ENCODE peak calls at places on chromosomes 3 and 15, in five cellular contexts. E is left lung, J is osteoblast, P is breast epithelium, D is lung. Q is an unnamed sample.

GRCh38 chr15:67805008-67805681 is 20.2 kb upstream of the SKOR1 start:
- DNase-seq in E (no peak), J (no peak), P (no peak), D (no peak), Q (no peak)

GRCh38 chr3:179969525-179969924 is 67.2 kb downstream of the PEX5L start:
- DNase-seq in E (no peak), J (no peak), P (no peak), D (no peak), Q (no peak)

GRCh38 chr15:69450968-69451695 is 1.5 kb upstream of the RPLP1 start:
- DNase-seq in E (no peak), J (peak; percentile 56), P (no peak), D (no peak), Q (no peak)

GRCh38 chr15:101308604-101309435 is 13.8 kb upstream of the SNRPA1 start:
- DNase-seq in E (no peak), J (peak; percentile 77), P (no peak), D (no peak), Q (no peak)

GRCh38 chr15:54803139-54803808 is 393.5 kb downstream of the RSL24D1 start:
- DNase-seq in E (no peak), J (no peak), P (no peak), D (no peak), Q (no peak)

GRCh38 chr3:42377681-42378080 is 32.7 kb downstream of the LYZL4 start:
- DNase-seq in E (no peak), J (no peak), P (no peak), D (no peak), Q (no peak)

GRCh38 chr3:14057701-14058100 is 67.0 kb downstream of the CHCHD4 start:
- DNase-seq in E (no peak), J (no peak), P (no peak), D (no peak), Q (no peak)

GRCh38 chr3:107630779-107631178 is 108.0 kb downstream of the BBX start:
- DNase-seq in E (no peak), J (no peak), P (no peak), D (no peak), Q (no peak)

DNA sequence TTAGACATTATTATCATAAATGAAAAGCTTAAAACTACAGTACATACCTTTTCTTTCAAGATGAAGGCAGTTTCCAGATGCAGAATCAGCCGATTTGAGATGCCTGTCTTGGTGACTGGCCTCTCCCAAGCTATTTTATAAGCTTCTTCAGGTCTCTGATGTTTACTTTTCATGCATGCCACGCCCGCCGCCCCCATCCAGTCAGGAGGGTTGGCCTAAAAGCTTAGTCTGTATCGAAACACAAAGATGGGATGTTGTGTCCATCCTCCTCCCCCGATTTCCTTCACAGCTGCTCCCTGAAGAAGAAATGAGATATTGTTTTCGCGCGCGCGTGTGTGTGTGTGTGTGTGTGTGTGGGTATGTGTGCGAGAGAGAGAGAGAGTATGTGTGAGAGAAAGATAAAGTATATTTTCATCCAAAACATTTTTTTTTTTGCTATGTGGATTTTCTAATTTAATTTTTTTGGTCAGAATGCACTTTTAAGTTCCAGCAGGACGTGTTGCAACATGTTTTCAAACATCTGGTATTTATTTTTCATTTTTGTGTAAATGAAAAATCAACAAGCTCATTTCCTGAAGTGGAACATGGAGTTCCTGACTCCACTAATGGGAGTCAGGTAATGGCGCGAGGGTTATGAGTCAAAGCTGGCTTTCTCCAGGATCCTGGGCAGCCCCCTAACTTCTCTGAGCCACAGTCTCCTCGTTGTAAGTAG is at the start of gene APOD:
- DNase-seq in E (peak; percentile 48), J (no peak), P (no peak), D (peak; percentile 33), Q (no peak)
- H3K4me3 ChIP-seq in E (no peak within 1 kb of the TSS), J (peak within 1 kb of the TSS; percentile 12), P (peak within 1 kb of the TSS; percentile 66), D (no peak within 1 kb of the TSS), Q (no peak within 1 kb of the TSS)

DNA sequence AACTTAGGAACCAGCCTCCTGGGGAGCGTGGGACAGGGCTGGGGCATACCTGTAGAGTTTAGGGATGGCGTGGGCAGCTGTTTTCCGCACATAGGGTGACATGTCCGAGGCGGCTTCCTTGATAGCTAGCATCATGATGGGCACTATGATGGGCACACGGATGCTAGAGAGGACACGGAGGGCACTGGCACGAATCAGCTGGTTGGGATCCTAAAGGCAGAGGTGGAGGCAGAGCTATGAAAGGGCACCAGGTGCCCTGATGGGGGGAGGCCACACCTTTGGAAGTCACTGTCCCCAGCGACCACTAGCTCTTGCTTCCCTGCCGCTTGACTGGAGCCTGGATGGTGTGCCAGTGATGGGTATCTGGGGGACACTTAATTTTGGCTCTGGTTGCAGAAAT is 28.3 kb downstream of the AP3B2 start:
- DNase-seq in E (no peak), J (peak; percentile 31), P (no peak), D (no peak), Q (no peak)
- TF ChIP-seq CTCF in E (no peak), J (no peak), P (no peak), D (no peak), Q (no peak)

DNA sequence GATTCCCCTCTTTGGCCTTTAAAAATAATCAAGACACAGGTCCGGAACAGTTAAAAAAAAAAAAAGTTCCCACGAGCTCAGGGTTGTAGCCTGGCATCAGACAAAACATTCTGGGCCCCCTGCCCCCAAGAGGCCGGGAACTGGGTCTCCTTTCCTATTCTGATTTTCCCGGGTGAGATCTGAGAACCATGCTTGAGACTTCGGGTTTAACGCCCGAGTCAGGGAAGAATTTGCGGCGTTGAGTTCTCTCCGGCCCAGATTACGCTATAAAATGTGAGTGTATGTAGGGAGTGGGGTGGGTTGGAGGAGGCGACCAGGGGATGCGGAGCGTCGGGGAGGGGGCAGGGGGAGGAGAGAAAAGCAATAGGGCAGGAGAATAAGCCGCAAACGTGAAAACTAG is 2.6 kb downstream of the ZIC1 start:
- DNase-seq in E (no peak), J (peak; percentile 56), P (no peak), D (no peak), Q (no peak)
- H3K4me1 ChIP-seq in E (peaks cover 26% of the 10 kb centered on the region), J (no peaks in the 10 kb centered on the region), P (peaks cover 9% of the 10 kb centered on the region), D (no peaks in the 10 kb centered on the region), Q (no peaks in the 10 kb centered on the region)

DNA sequence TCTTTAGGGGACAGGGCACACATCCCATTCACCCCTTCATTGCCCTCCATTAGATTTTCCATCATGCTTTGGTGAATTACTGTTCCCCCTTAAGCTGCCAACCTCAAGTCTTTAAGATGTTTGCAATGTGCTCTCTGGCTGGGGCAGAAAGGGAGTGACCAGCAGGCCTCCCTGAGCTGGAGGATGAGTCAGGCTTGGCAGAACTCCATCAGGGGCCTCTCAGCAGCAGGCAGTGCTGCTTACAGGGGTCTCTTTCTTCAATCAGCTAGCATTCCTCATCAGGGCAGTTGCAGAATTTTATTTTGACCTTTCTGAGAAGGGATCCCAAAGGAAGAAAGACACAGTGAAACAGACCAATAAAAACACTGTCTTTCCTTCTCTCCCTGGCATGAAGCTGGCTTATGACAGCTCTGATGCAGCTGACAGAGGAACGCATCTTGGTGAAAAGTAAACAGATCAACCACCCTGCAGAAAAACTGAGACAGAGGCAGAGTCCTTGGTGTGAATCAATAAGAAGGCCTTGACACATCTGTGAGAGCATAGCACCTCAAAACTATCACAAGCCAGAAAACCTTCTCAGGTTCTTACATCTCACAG is 88.7 kb upstream of the MRPL3 start:
- DNase-seq in E (no peak), J (peak; percentile 11), P (no peak), D (no peak), Q (peak; percentile 68)
- H3K4me3 ChIP-seq in E (no peak overlapping the region), J (no peak overlapping the region), P (no peak overlapping the region), D (no peak overlapping the region), Q (no peak overlapping the region)

DNA sequence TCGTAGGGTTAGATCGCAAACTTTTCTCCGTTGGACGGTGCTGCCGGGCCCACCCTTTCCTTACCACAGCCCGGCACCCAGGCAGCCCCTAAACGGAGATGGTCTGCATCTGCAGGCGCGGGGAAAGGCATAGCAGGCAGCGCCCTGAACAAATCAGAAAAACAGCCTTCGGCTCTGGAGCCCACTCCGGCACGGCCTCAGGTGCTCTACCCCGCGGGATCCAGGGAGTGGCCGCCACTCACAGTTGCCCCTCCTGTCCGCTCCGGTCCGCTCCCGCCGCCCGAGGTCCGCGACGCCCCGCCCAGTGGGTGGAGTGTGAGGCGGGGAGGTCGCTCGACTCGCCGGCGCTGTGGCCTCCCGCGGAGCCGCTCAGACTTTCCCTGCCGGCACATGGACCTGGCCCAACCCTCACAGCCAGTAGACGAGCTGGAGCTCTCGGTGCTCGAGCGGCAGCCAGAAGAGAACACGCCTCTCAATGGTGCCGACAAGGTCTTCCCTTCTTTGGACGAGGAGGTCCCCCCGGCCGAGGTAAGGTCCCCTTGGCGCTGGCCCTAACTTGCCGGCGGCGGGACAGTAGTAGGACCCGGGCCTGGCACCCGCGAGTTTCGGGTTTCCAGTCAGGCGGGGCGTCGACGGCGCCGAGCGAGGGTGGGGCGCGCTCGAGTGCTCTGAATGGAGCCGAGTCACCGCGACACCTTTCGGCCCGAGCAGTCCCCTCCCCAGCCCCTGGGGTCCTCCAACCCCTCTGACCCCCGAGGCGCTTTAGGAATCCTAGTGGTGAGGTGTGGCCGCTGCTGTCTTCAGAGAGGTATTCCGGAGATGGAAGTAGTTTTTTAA is at the start of gene C3orf52:
- DNase-seq in E (peak; percentile 86), J (peak; percentile 96), P (peak; percentile 84), D (peak; percentile 88), Q (peak; percentile 79)
- TF ChIP-seq CTCF in E (no peak), J (no peak), P (peak; percentile 29), D (no peak), Q (no peak)

DNA sequence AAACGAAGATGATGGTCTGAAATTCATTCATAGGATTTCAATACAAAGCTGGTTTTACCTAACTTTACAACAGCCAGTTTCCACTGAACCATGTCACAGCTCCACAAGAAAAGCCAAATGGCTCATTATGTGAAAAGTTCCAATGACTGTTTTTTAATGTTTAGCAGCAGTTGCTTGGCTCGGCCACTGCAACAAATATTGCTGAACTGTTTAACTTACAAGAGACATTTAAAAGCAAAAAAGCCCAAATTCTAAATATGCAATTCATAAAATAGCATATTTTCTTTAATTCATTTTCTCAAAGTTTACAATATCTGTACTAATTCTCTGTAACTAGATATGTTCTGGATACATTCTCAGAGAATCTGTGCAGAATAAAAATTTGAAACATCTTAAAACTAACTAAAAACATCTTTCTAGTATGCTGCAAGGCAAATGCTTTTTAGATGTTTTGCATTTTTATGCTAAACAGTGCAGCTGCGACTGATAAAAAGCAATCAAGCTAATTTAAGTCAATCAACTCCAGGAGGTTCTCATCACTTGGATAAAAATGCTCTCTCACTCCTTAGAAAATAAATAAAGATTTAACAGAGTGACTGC is 356.5 kb downstream of the ERC2 start:
- DNase-seq in E (no peak), J (no peak), P (no peak), D (no peak), Q (no peak)
- H3K4me1 ChIP-seq in E (no peaks in the 10 kb centered on the region), J (no peaks in the 10 kb centered on the region), P (no peaks in the 10 kb centered on the region), D (no peaks in the 10 kb centered on the region), Q (no peaks in the 10 kb centered on the region)

GRCh38 chr15:66164788-66165187 is 88.8 kb downstream of the MEGF11 start:
- DNase-seq in E (no peak), J (no peak), P (no peak), D (no peak), Q (no peak)
- H3K4me3 ChIP-seq in E (no peak overlapping the region), J (no peak overlapping the region), P (no peak overlapping the region), D (no peak overlapping the region), Q (no peak overlapping the region)